ENCODE peak calls at places on chromosomes 5 and 9, in six cellular contexts. O, M, N, F, Y and G are unnamed samples.

GRCh38 chr9:15222313-15222712 is 84.7 kb downstream of the TTC39B start:
- DNase-seq in N (no peak), O (no peak), M (no peak), F (peak; percentile 26), Y (no peak), G (no peak)

GRCh38 chr9:15240927-15241326 is 66.1 kb downstream of the TTC39B start:
- DNase-seq in O (no peak), F (no peak), Y (no peak), N (no peak), M (no peak), G (no peak)

GRCh38 chr5:125032286-125032685 is 285.8 kb upstream of the ZNF608 start:
- DNase-seq in M (no peak), O (no peak), F (peak; percentile 26), N (peak; percentile 37), Y (no peak), G (no peak)

GRCh38 chr9:88303785-88304495 is 84.3 kb upstream of the SPIN1 start:
- DNase-seq in N (no peak), O (no peak), F (peak; percentile 45), M (no peak), Y (no peak), G (no peak)

GRCh38 chr5:60295423-60295822 is 401.9 kb upstream of the PDE4D start:
- DNase-seq in M (no peak), O (no peak), N (peak; percentile 54), Y (peak; percentile 31), F (peak; percentile 28), G (peak; percentile 2)

GRCh38 chr9:134887686-134888602 is 7.3 kb downstream of the FCN2 start:
- DNase-seq in O (no peak), N (no peak), F (no peak), M (no peak), Y (no peak), G (no peak)

GRCh38 chr5:96396878-96397277 is 36.2 kb downstream of the PCSK1 start:
- DNase-seq in M (no peak), N (no peak), Y (no peak), O (no peak), F (no peak), G (no peak)

GRCh38 chr9:81902191-81902590 is 26.0 kb upstream of the SPATA31D4 start:
- DNase-seq in Y (no peak), M (no peak), F (peak; percentile 49), O (no peak), N (no peak), G (no peak)

GRCh38 chr5:123111502-123111901 is 22.5 kb downstream of the PRDM6 start:
- DNase-seq in Y (no peak), O (no peak), M (no peak), F (no peak), N (no peak), G (no peak)

GRCh38 chr9:114484854-114485443 is 20.3 kb downstream of the WHRN start:
- DNase-seq in M (peak; percentile 23), Y (no peak), O (peak; percentile 24), F (peak; percentile 60), N (peak; percentile 61), G (no peak)

GRCh38 chr5:31054436-31054835 is 139.1 kb upstream of the CDH6 start:
- DNase-seq in Y (no peak), M (no peak), N (no peak), F (no peak), O (no peak), G (no peak)

GRCh38 chr5:77679791-77680190 is 41.3 kb upstream of the OTP start:
- DNase-seq in M (no peak), Y (peak; percentile 4), N (no peak), F (no peak), O (peak; percentile 20), G (no peak)